ENCODE peak calls at places on chromosomes 16 and 17, in four cellular contexts. One of them, this sample, is unnamed.

GRCh38 chr17:2275722-2276121 is 27.9 kb downstream of the SMG6 start:
- ATAC-seq in heart left ventricle: no peak
- ATAC-seq in activated T-helper 17 cell treated with anti-CD3 and anti-CD28 coated beads, Interleukin-2, amount 50 U/mL, for 72 hours: peak
- ATAC-seq in GM12878: no peak
- ATAC-seq in this sample: no peak

GRCh38 chr17:76579281-76579680 is 6.4 kb downstream of the ST6GALNAC2 start:
- ATAC-seq in activated T-helper 17 cell treated with anti-CD3 and anti-CD28 coated beads, Interleukin-2, amount 50 U/mL, for 72 hours: no peak
- ATAC-seq in heart left ventricle: no peak
- ATAC-seq in GM12878: peak
- ATAC-seq in this sample: no peak

GRCh38 chr16:88538366-88539060 is 31.7 kb upstream of the ZC3H18 start:
- ATAC-seq in GM12878: no peak
- ATAC-seq in activated T-helper 17 cell treated with anti-CD3 and anti-CD28 coated beads, Interleukin-2, amount 50 U/mL, for 72 hours: no peak
- ATAC-seq in heart left ventricle: no peak
- ATAC-seq in this sample: no peak

GRCh38 chr17:56707312-56708219 is 114.1 kb downstream of the NOG start:
- ATAC-seq in GM12878: no peak
- ATAC-seq in activated T-helper 17 cell treated with anti-CD3 and anti-CD28 coated beads, Interleukin-2, amount 50 U/mL, for 72 hours: no peak
- ATAC-seq in heart left ventricle: no peak
- ATAC-seq in this sample: no peak

GRCh38 chr17:39400547-39401411 is 647 bp downstream of the FBXL20 start:
- ATAC-seq in activated T-helper 17 cell treated with anti-CD3 and anti-CD28 coated beads, Interleukin-2, amount 50 U/mL, for 72 hours: peak
- ATAC-seq in GM12878: no peak
- ATAC-seq in heart left ventricle: peak
- ATAC-seq in this sample: no peak

GRCh38 chr16:12336158-12336557 is 359.6 kb downstream of the SNX29 start:
- ATAC-seq in heart left ventricle: peak
- ATAC-seq in activated T-helper 17 cell treated with anti-CD3 and anti-CD28 coated beads, Interleukin-2, amount 50 U/mL, for 72 hours: no peak
- ATAC-seq in GM12878: no peak
- ATAC-seq in this sample: no peak

GRCh38 chr16:80935691-80936090 is 71.0 kb downstream of the CMC2 start:
- ATAC-seq in heart left ventricle: no peak
- ATAC-seq in activated T-helper 17 cell treated with anti-CD3 and anti-CD28 coated beads, Interleukin-2, amount 50 U/mL, for 72 hours: no peak
- ATAC-seq in GM12878: no peak
- ATAC-seq in this sample: no peak

GRCh38 chr16:88430524-88431446 is 22.3 kb upstream of the ZFPM1 start:
- ATAC-seq in GM12878: peak
- ATAC-seq in heart left ventricle: peak
- ATAC-seq in activated T-helper 17 cell treated with anti-CD3 and anti-CD28 coated beads, Interleukin-2, amount 50 U/mL, for 72 hours: peak
- ATAC-seq in this sample: peak

GRCh38 chr16:14109782-14110727 is 38.9 kb downstream of the MRTFB start:
- ATAC-seq in heart left ventricle: no peak
- ATAC-seq in activated T-helper 17 cell treated with anti-CD3 and anti-CD28 coated beads, Interleukin-2, amount 50 U/mL, for 72 hours: no peak
- ATAC-seq in GM12878: no peak
- ATAC-seq in this sample: no peak

GRCh38 chr16:31016018-31016417 is 5.6 kb upstream of the STX1B start:
- ATAC-seq in activated T-helper 17 cell treated with anti-CD3 and anti-CD28 coated beads, Interleukin-2, amount 50 U/mL, for 72 hours: no peak
- ATAC-seq in GM12878: peak
- ATAC-seq in heart left ventricle: no peak
- ATAC-seq in this sample: no peak

GRCh38 chr17:69760562-69760961 is 314.5 kb upstream of the KCNJ16 start:
- ATAC-seq in activated T-helper 17 cell treated with anti-CD3 and anti-CD28 coated beads, Interleukin-2, amount 50 U/mL, for 72 hours: peak
- ATAC-seq in GM12878: no peak
- ATAC-seq in heart left ventricle: no peak
- ATAC-seq in this sample: no peak

GRCh38 chr16:73794936-73795335 is 501.7 kb upstream of the PSMD7 start:
- ATAC-seq in activated T-helper 17 cell treated with anti-CD3 and anti-CD28 coated beads, Interleukin-2, amount 50 U/mL, for 72 hours: no peak
- ATAC-seq in GM12878: no peak
- ATAC-seq in heart left ventricle: peak
- ATAC-seq in this sample: peak

GRCh38 chr16:89248196-89249005 is 30.9 kb downstream of the ZNF778 start:
- ATAC-seq in activated T-helper 17 cell treated with anti-CD3 and anti-CD28 coated beads, Interleukin-2, amount 50 U/mL, for 72 hours: no peak
- ATAC-seq in GM12878: no peak
- ATAC-seq in heart left ventricle: no peak
- ATAC-seq in this sample: no peak

GRCh38 chr17:57530508-57530907 is 214.6 kb downstream of the CCDC182 start:
- ATAC-seq in GM12878: no peak
- ATAC-seq in heart left ventricle: no peak
- ATAC-seq in activated T-helper 17 cell treated with anti-CD3 and anti-CD28 coated beads, Interleukin-2, amount 50 U/mL, for 72 hours: no peak
- ATAC-seq in this sample: no peak

GRCh38 chr17:79188048-79188447 is 113.4 kb downstream of the ENGASE start:
- ATAC-seq in GM12878: peak
- ATAC-seq in activated T-helper 17 cell treated with anti-CD3 and anti-CD28 coated beads, Interleukin-2, amount 50 U/mL, for 72 hours: no peak
- ATAC-seq in heart left ventricle: peak
- ATAC-seq in this sample: no peak

GRCh38 chr16:88395669-88396584 is 13.2 kb downstream of the ZNF469 start:
- ATAC-seq in activated T-helper 17 cell treated with anti-CD3 and anti-CD28 coated beads, Interleukin-2, amount 50 U/mL, for 72 hours: no peak
- ATAC-seq in heart left ventricle: no peak
- ATAC-seq in GM12878: no peak
- ATAC-seq in this sample: no peak

GRCh38 chr16:1009358-1010150 is 28.0 kb downstream of the SOX8 start:
- ATAC-seq in activated T-helper 17 cell treated with anti-CD3 and anti-CD28 coated beads, Interleukin-2, amount 50 U/mL, for 72 hours: no peak
- ATAC-seq in GM12878: no peak
- ATAC-seq in heart left ventricle: no peak
- ATAC-seq in this sample: no peak

GRCh38 chr17:63665527-63666214 is 34.3 kb downstream of the LIMD2 start:
- ATAC-seq in activated T-helper 17 cell treated with anti-CD3 and anti-CD28 coated beads, Interleukin-2, amount 50 U/mL, for 72 hours: no peak
- ATAC-seq in heart left ventricle: peak
- ATAC-seq in GM12878: peak
- ATAC-seq in this sample: peak

GRCh38 chr17:40099627-40100418 is 566 bp downstream of the NR1D1 start:
- ATAC-seq in activated T-helper 17 cell treated with anti-CD3 and anti-CD28 coated beads, Interleukin-2, amount 50 U/mL, for 72 hours: no peak
- ATAC-seq in GM12878: no peak
- ATAC-seq in heart left ventricle: peak
- ATAC-seq in this sample: no peak

GRCh38 chr16:11201498-11202259 is 54.3 kb downstream of the SOCS1 start:
- ATAC-seq in heart left ventricle: no peak
- ATAC-seq in GM12878: peak
- ATAC-seq in activated T-helper 17 cell treated with anti-CD3 and anti-CD28 coated beads, Interleukin-2, amount 50 U/mL, for 72 hours: no peak
- ATAC-seq in this sample: no peak

GRCh38 chr16:75254359-75254837 is 3.0 kb upstream of the BCAR1 start:
- ATAC-seq in heart left ventricle: no peak
- ATAC-seq in activated T-helper 17 cell treated with anti-CD3 and anti-CD28 coated beads, Interleukin-2, amount 50 U/mL, for 72 hours: no peak
- ATAC-seq in GM12878: no peak
- ATAC-seq in this sample: no peak

GRCh38 chr17:55664287-55664686 is 58.4 kb downstream of the TMEM100 start:
- ATAC-seq in heart left ventricle: no peak
- ATAC-seq in activated T-helper 17 cell treated with anti-CD3 and anti-CD28 coated beads, Interleukin-2, amount 50 U/mL, for 72 hours: no peak
- ATAC-seq in GM12878: peak
- ATAC-seq in this sample: no peak

This sample was measured in gastroesophageal sphincter.